ENCODE peak calls at places on chromosomes 13 and 19, in five cellular contexts. One of them, this sample, is unnamed.

GRCh38 chr19:33868076-33868735 is 71.5 kb downstream of the KCTD15 start:
- DNase-seq in AG10803: no peak
- DNase-seq in A549: no peak
- DNase-seq in activated B cell treated with CpG ODN at 0.5 μM for 24 hours: no peak
- DNase-seq in BJ: no peak
- DNase-seq in this sample: no peak

GRCh38 chr13:82597737-82598136 is 1284.5 kb downstream of the SLITRK1 start:
- DNase-seq in AG10803: no peak
- DNase-seq in A549: no peak
- DNase-seq in activated B cell treated with CpG ODN at 0.5 μM for 24 hours: no peak
- DNase-seq in BJ: no peak
- DNase-seq in this sample: no peak

GRCh38 chr13:110300090-110300815 is 6.7 kb downstream of the COL4A1 start:
- DNase-seq in AG10803: no peak
- DNase-seq in A549: no peak
- DNase-seq in activated B cell treated with CpG ODN at 0.5 μM for 24 hours: no peak
- DNase-seq in BJ: no peak
- DNase-seq in this sample: no peak

GRCh38 chr13:42821437-42821836 is 40.1 kb downstream of the FAM216B start:
- DNase-seq in AG10803: peak; percentile 68
- DNase-seq in A549: no peak
- DNase-seq in activated B cell treated with CpG ODN at 0.5 μM for 24 hours: no peak
- DNase-seq in BJ: peak; percentile 59
- DNase-seq in this sample: no peak

GRCh38 chr19:35265126-35265995 is 3.4 kb upstream of the USF2 start:
- DNase-seq in AG10803: peak; percentile 17
- DNase-seq in A549: no peak
- DNase-seq in activated B cell treated with CpG ODN at 0.5 μM for 24 hours: peak; percentile 14
- DNase-seq in BJ: no peak
- DNase-seq in this sample: peak; percentile 21

GRCh38 chr13:109271991-109272454 is 514.4 kb downstream of the IRS2 start:
- DNase-seq in AG10803: no peak
- DNase-seq in A549: no peak
- DNase-seq in activated B cell treated with CpG ODN at 0.5 μM for 24 hours: no peak
- DNase-seq in BJ: no peak
- DNase-seq in this sample: no peak

GRCh38 chr13:75481176-75482069 is 546 bp downstream of the TBC1D4 start:
- DNase-seq in AG10803: no peak
- DNase-seq in A549: peak; percentile 8
- DNase-seq in activated B cell treated with CpG ODN at 0.5 μM for 24 hours: peak; percentile 34
- DNase-seq in BJ: no peak
- DNase-seq in this sample: peak; percentile 58

GRCh38 chr13:114132419-114133121 is at the start of gene RASA3:
- DNase-seq in AG10803: peak; percentile 81
- DNase-seq in A549: peak; percentile 72
- DNase-seq in activated B cell treated with CpG ODN at 0.5 μM for 24 hours: peak; percentile 73
- DNase-seq in BJ: no peak
- DNase-seq in this sample: peak; percentile 86

GRCh38 chr19:2534374-2535050 is 58.6 kb downstream of the GADD45B start:
- DNase-seq in AG10803: no peak
- DNase-seq in A549: no peak
- DNase-seq in activated B cell treated with CpG ODN at 0.5 μM for 24 hours: no peak
- DNase-seq in BJ: no peak
- DNase-seq in this sample: no peak

GRCh38 chr19:56170261-56170660 is 5.5 kb upstream of the GALP start:
- DNase-seq in AG10803: no peak
- DNase-seq in A549: no peak
- DNase-seq in activated B cell treated with CpG ODN at 0.5 μM for 24 hours: no peak
- DNase-seq in BJ: no peak
- DNase-seq in this sample: no peak

GRCh38 chr19:27779953-27780352 is 1433.0 kb downstream of the UQCRFS1 start:
- DNase-seq in AG10803: no peak
- DNase-seq in A549: no peak
- DNase-seq in activated B cell treated with CpG ODN at 0.5 μM for 24 hours: no peak
- DNase-seq in BJ: no peak
- DNase-seq in this sample: no peak

GRCh38 chr13:34867590-34867989 is 74.5 kb upstream of the NBEA start:
- DNase-seq in AG10803: peak; percentile 20
- DNase-seq in A549: no peak
- DNase-seq in activated B cell treated with CpG ODN at 0.5 μM for 24 hours: no peak
- DNase-seq in BJ: no peak
- DNase-seq in this sample: no peak

GRCh38 chr13:47146136-47146535 is 249.3 kb upstream of the HTR2A start:
- DNase-seq in AG10803: peak; percentile 35
- DNase-seq in A549: no peak
- DNase-seq in activated B cell treated with CpG ODN at 0.5 μM for 24 hours: no peak
- DNase-seq in BJ: no peak
- DNase-seq in this sample: no peak

GRCh38 chr13:36712785-36713184 is 39.0 kb downstream of the SERTM1 start:
- DNase-seq in AG10803: peak; percentile 49
- DNase-seq in A549: no peak
- DNase-seq in activated B cell treated with CpG ODN at 0.5 μM for 24 hours: no peak
- DNase-seq in BJ: peak; percentile 24
- DNase-seq in this sample: no peak

GRCh38 chr13:108961542-108962125 is 332.2 kb downstream of the MYO16 start:
- DNase-seq in AG10803: peak; percentile 69
- DNase-seq in A549: peak; percentile 4
- DNase-seq in activated B cell treated with CpG ODN at 0.5 μM for 24 hours: no peak
- DNase-seq in BJ: no peak
- DNase-seq in this sample: no peak

GRCh38 chr19:51365211-51366049 is 758 bp downstream of the ETFB start:
- DNase-seq in AG10803: peak; percentile 41
- DNase-seq in A549: no peak
- DNase-seq in activated B cell treated with CpG ODN at 0.5 μM for 24 hours: peak; percentile 41
- DNase-seq in BJ: no peak
- DNase-seq in this sample: peak; percentile 49

GRCh38 chr13:58953638-58954037 is 1210.1 kb downstream of the DIAPH3 start:
- DNase-seq in AG10803: no peak
- DNase-seq in A549: no peak
- DNase-seq in activated B cell treated with CpG ODN at 0.5 μM for 24 hours: no peak
- DNase-seq in BJ: no peak
- DNase-seq in this sample: no peak

GRCh38 chr13:100650321-100650720 is 24.3 kb downstream of the TMTC4 start:
- DNase-seq in AG10803: no peak
- DNase-seq in A549: no peak
- DNase-seq in activated B cell treated with CpG ODN at 0.5 μM for 24 hours: no peak
- DNase-seq in BJ: no peak
- DNase-seq in this sample: no peak

GRCh38 chr19:33125929-33126388 is 6.0 kb upstream of the WDR88 start:
- DNase-seq in AG10803: peak; percentile 66
- DNase-seq in A549: peak; percentile 97
- DNase-seq in activated B cell treated with CpG ODN at 0.5 μM for 24 hours: peak; percentile 21
- DNase-seq in BJ: no peak
- DNase-seq in this sample: no peak

GRCh38 chr13:43304945-43305344 is 281.6 kb downstream of the DNAJC15 start:
- DNase-seq in AG10803: no peak
- DNase-seq in A549: no peak
- DNase-seq in activated B cell treated with CpG ODN at 0.5 μM for 24 hours: no peak
- DNase-seq in BJ: no peak
- DNase-seq in this sample: no peak

GRCh38 chr13:26759907-26760834 is at the start of gene GPR12:
- DNase-seq in AG10803: peak; percentile 12
- DNase-seq in A549: no peak
- DNase-seq in activated B cell treated with CpG ODN at 0.5 μM for 24 hours: no peak
- DNase-seq in BJ: no peak
- DNase-seq in this sample: no peak

GRCh38 chr19:39038098-39038497 is 5.7 kb upstream of the FBXO27 start:
- DNase-seq in AG10803: peak; percentile 27
- DNase-seq in A549: peak; percentile 99
- DNase-seq in activated B cell treated with CpG ODN at 0.5 μM for 24 hours: no peak
- DNase-seq in BJ: no peak
- DNase-seq in this sample: peak; percentile 42

GRCh38 chr13:46582190-46582589 is 29.2 kb downstream of the LRCH1 start:
- DNase-seq in AG10803: no peak
- DNase-seq in A549: no peak
- DNase-seq in activated B cell treated with CpG ODN at 0.5 μM for 24 hours: no peak
- DNase-seq in BJ: no peak
- DNase-seq in this sample: no peak

GRCh38 chr13:97254809-97255208 is 32.7 kb downstream of the MBNL2 start:
- DNase-seq in AG10803: peak; percentile 49
- DNase-seq in A549: no peak
- DNase-seq in activated B cell treated with CpG ODN at 0.5 μM for 24 hours: no peak
- DNase-seq in BJ: no peak
- DNase-seq in this sample: no peak

GRCh38 chr19:54231077-54231931 is 8.5 kb upstream of the LILRB3 start:
- DNase-seq in AG10803: peak; percentile 68
- DNase-seq in A549: peak; percentile 57
- DNase-seq in activated B cell treated with CpG ODN at 0.5 μM for 24 hours: peak; percentile 73
- DNase-seq in BJ: peak; percentile 4
- DNase-seq in this sample: peak; percentile 87

GRCh38 chr13:100881291-100881864 is 206.8 kb upstream of the TMTC4 start:
- DNase-seq in AG10803: peak; percentile 71
- DNase-seq in A549: no peak
- DNase-seq in activated B cell treated with CpG ODN at 0.5 μM for 24 hours: no peak
- DNase-seq in BJ: no peak
- DNase-seq in this sample: no peak

GRCh38 chr13:109100705-109101104 is 471.3 kb downstream of the MYO16 start:
- DNase-seq in AG10803: peak; percentile 8
- DNase-seq in A549: no peak
- DNase-seq in activated B cell treated with CpG ODN at 0.5 μM for 24 hours: no peak
- DNase-seq in BJ: no peak
- DNase-seq in this sample: no peak

GRCh38 chr13:45728759-45729158 is 26.6 kb downstream of the CBY2 start:
- DNase-seq in AG10803: no peak
- DNase-seq in A549: peak; percentile 14
- DNase-seq in activated B cell treated with CpG ODN at 0.5 μM for 24 hours: no peak
- DNase-seq in BJ: no peak
- DNase-seq in this sample: no peak

GRCh38 chr13:109785141-109785891 is 1.1 kb downstream of the IRS2 start:
- DNase-seq in AG10803: peak; percentile 65
- DNase-seq in A549: no peak
- DNase-seq in activated B cell treated with CpG ODN at 0.5 μM for 24 hours: peak; percentile 46
- DNase-seq in BJ: no peak
- DNase-seq in this sample: peak; percentile 73

GRCh38 chr19:42831221-42832019 is 48.1 kb downstream of the PSG1 start:
- DNase-seq in AG10803: no peak
- DNase-seq in A549: peak; percentile 77
- DNase-seq in activated B cell treated with CpG ODN at 0.5 μM for 24 hours: no peak
- DNase-seq in BJ: no peak
- DNase-seq in this sample: no peak

GRCh38 chr13:40503966-40504591 is 162.4 kb downstream of the FOXO1 start:
- DNase-seq in AG10803: peak; percentile 62
- DNase-seq in A549: peak; percentile 40
- DNase-seq in activated B cell treated with CpG ODN at 0.5 μM for 24 hours: no peak
- DNase-seq in BJ: peak; percentile 53
- DNase-seq in this sample: no peak

GRCh38 chr13:114144606-114145244 is 12.3 kb upstream of the RASA3 start:
- DNase-seq in AG10803: no peak
- DNase-seq in A549: no peak
- DNase-seq in activated B cell treated with CpG ODN at 0.5 μM for 24 hours: no peak
- DNase-seq in BJ: no peak
- DNase-seq in this sample: peak; percentile 12

GRCh38 chr19:8815780-8816179 is 16.3 kb downstream of the ZNF558 start:
- DNase-seq in AG10803: no peak
- DNase-seq in A549: no peak
- DNase-seq in activated B cell treated with CpG ODN at 0.5 μM for 24 hours: no peak
- DNase-seq in BJ: no peak
- DNase-seq in this sample: no peak

GRCh38 chr19:39156230-39156890 is 30.8 kb downstream of the PAK4 start:
- DNase-seq in AG10803: peak; percentile 8
- DNase-seq in A549: no peak
- DNase-seq in activated B cell treated with CpG ODN at 0.5 μM for 24 hours: no peak
- DNase-seq in BJ: no peak
- DNase-seq in this sample: no peak

GRCh38 chr19:14023404-14024235 is 4.3 kb upstream of the RLN3 start:
- DNase-seq in AG10803: peak; percentile 46
- DNase-seq in A549: peak; percentile 58
- DNase-seq in activated B cell treated with CpG ODN at 0.5 μM for 24 hours: no peak
- DNase-seq in BJ: no peak
- DNase-seq in this sample: no peak

GRCh38 chr13:60484865-60485264 is 87.8 kb downstream of the TDRD3 start:
- DNase-seq in AG10803: no peak
- DNase-seq in A549: no peak
- DNase-seq in activated B cell treated with CpG ODN at 0.5 μM for 24 hours: no peak
- DNase-seq in BJ: no peak
- DNase-seq in this sample: no peak

GRCh38 chr19:6047741-6048231 is 62.5 kb downstream of the RFX2 start:
- DNase-seq in AG10803: peak; percentile 47
- DNase-seq in A549: no peak
- DNase-seq in activated B cell treated with CpG ODN at 0.5 μM for 24 hours: no peak
- DNase-seq in BJ: no peak
- DNase-seq in this sample: peak; percentile 38
- TF ChIP-seq CTCF in AG10803: peak; percentile 85
- TF ChIP-seq CTCF in A549: peak; percentile 67
- TF ChIP-seq CTCF in activated B cell treated with CpG ODN at 0.5 μM for 24 hours: no peak
- TF ChIP-seq CTCF in BJ: peak; percentile 82
- TF ChIP-seq CTCF in this sample: no peak

GRCh38 chr19:20051841-20052768 is 12.8 kb upstream of the ZNF682 start:
- DNase-seq in AG10803: peak; percentile 97
- DNase-seq in A549: no peak
- DNase-seq in activated B cell treated with CpG ODN at 0.5 μM for 24 hours: peak; percentile 55
- DNase-seq in BJ: peak; percentile 88
- DNase-seq in this sample: peak; percentile 94
- TF ChIP-seq CTCF in AG10803: no peak
- TF ChIP-seq CTCF in A549: no peak
- TF ChIP-seq CTCF in activated B cell treated with CpG ODN at 0.5 μM for 24 hours: no peak
- TF ChIP-seq CTCF in BJ: peak; percentile 3
- TF ChIP-seq CTCF in this sample: no peak

GRCh38 chr13:22944378-22944777 is 236.4 kb upstream of the SGCG start:
- DNase-seq in AG10803: no peak
- DNase-seq in A549: no peak
- DNase-seq in activated B cell treated with CpG ODN at 0.5 μM for 24 hours: no peak
- DNase-seq in BJ: no peak
- DNase-seq in this sample: no peak
- TF ChIP-seq CTCF in AG10803: no peak
- TF ChIP-seq CTCF in A549: no peak
- TF ChIP-seq CTCF in activated B cell treated with CpG ODN at 0.5 μM for 24 hours: no peak
- TF ChIP-seq CTCF in BJ: no peak
- TF ChIP-seq CTCF in this sample: no peak

GRCh38 chr19:52516191-52516590 is 11.3 kb upstream of the ZNF808 start:
- DNase-seq in AG10803: no peak
- DNase-seq in A549: no peak
- DNase-seq in activated B cell treated with CpG ODN at 0.5 μM for 24 hours: no peak
- DNase-seq in BJ: no peak
- DNase-seq in this sample: no peak
- TF ChIP-seq CTCF in AG10803: no peak
- TF ChIP-seq CTCF in A549: no peak
- TF ChIP-seq CTCF in activated B cell treated with CpG ODN at 0.5 μM for 24 hours: no peak
- TF ChIP-seq CTCF in BJ: no peak
- TF ChIP-seq CTCF in this sample: no peak

GRCh38 chr19:16628183-16628983 is at the start of gene MED26:
- DNase-seq in AG10803: peak; percentile 91
- DNase-seq in A549: peak; percentile 58
- DNase-seq in activated B cell treated with CpG ODN at 0.5 μM for 24 hours: peak; percentile 93
- DNase-seq in BJ: peak; percentile 46
- DNase-seq in this sample: peak; percentile 99
- TF ChIP-seq CTCF in AG10803: no peak
- TF ChIP-seq CTCF in A549: no peak
- TF ChIP-seq CTCF in activated B cell treated with CpG ODN at 0.5 μM for 24 hours: no peak
- TF ChIP-seq CTCF in BJ: no peak
- TF ChIP-seq CTCF in this sample: peak; percentile 13

This sample was measured in mucosa of descending colon.